ENCODE peak calls at places on chromosomes 3 and 15, in six cellular contexts. S, T, F, O, L and J are unnamed samples.

GRCh38 chr3:24680214-24680967 is 185.7 kb upstream of the THRB start:
- DNase-seq in L (peak; percentile 61), O (peak; percentile 81), S (peak; percentile 84), F (no peak), T (no peak), J (no peak)

GRCh38 chr3:184700759-184701158 is 11.1 kb downstream of the MAGEF1 start:
- DNase-seq in O (no peak), F (no peak), S (no peak), T (no peak), L (no peak), J (no peak)

GRCh38 chr3:139448104-139448503 is 28.2 kb downstream of the RBP2 start:
- DNase-seq in L (no peak), S (no peak), T (no peak), O (no peak), F (no peak), J (no peak)

GRCh38 chr3:192408721-192409151 is 318.6 kb downstream of the FGF12 start:
- DNase-seq in F (no peak), O (peak; percentile 70), T (no peak), S (peak; percentile 24), L (no peak), J (no peak)

GRCh38 chr15:97077930-97078329 is 747.4 kb downstream of the NR2F2 start:
- DNase-seq in T (no peak), S (no peak), L (no peak), F (no peak), O (no peak), J (no peak)

GRCh38 chr3:61371123-61371522 is 119.9 kb upstream of the FHIT start:
- DNase-seq in O (no peak), L (no peak), S (peak; percentile 46), F (no peak), T (no peak), J (no peak)

GRCh38 chr15:30038667-30039523 is 43.9 kb upstream of the GOLGA8J start:
- DNase-seq in L (no peak), T (no peak), S (no peak), O (no peak), F (no peak), J (no peak)

GRCh38 chr15:88256261-88257230 is at the start of gene NTRK3:
- DNase-seq in T (no peak), L (no peak), F (no peak), O (no peak), S (peak; percentile 53), J (no peak)

GRCh38 chr3:67291287-67292252 is 293.5 kb downstream of the KBTBD8 start:
- DNase-seq in O (no peak), F (no peak), S (no peak), T (no peak), L (no peak), J (no peak)

GRCh38 chr15:92917606-92918407 is 17.7 kb downstream of the CHD2 start:
- DNase-seq in L (peak; percentile 95), O (peak; percentile 94), F (peak; percentile 99), S (peak; percentile 96), T (peak; percentile 87), J (peak; percentile 56)

GRCh38 chr3:11178421-11178820 is 24.1 kb downstream of the HRH1 start:
- DNase-seq in O (no peak), F (no peak), S (no peak), L (no peak), T (no peak), J (no peak)

GRCh38 chr15:50116477-50116876 is 2.6 kb downstream of the ATP8B4 start:
- DNase-seq in O (no peak), F (no peak), S (peak; percentile 42), L (no peak), T (no peak), J (no peak)

GRCh38 chr3:108297636-108298035 is 1.3 kb downstream of the HHLA2 start:
- DNase-seq in S (peak; percentile 59), T (no peak), L (no peak), O (no peak), F (no peak), J (no peak)

GRCh38 chr3:149970716-149971402 is at the start of gene PFN2:
- DNase-seq in T (peak; percentile 67), L (peak; percentile 64), O (peak; percentile 89), F (no peak), S (peak; percentile 83), J (no peak)

GRCh38 chr15:32853667-32854066 is 135.9 kb downstream of the GREM1 start:
- DNase-seq in O (no peak), F (no peak), T (no peak), L (no peak), S (no peak), J (no peak)

GRCh38 chr15:59444980-59445500 is 7.1 kb downstream of the FAM81A start:
- DNase-seq in F (no peak), T (no peak), L (no peak), S (no peak), O (no peak), J (no peak)

GRCh38 chr3:123032057-123032456 is 4.5 kb upstream of the SEMA5B start:
- DNase-seq in S (no peak), O (no peak), T (no peak), F (no peak), L (no peak), J (no peak)

GRCh38 chr3:186810597-186810996 is 4.3 kb upstream of the RFC4 start:
- DNase-seq in F (no peak), T (no peak), S (no peak), O (no peak), L (no peak), J (no peak)
- H3K9me3 ChIP-seq in F (no peaks in the 10 kb centered on the region), T (no peaks in the 10 kb centered on the region), S (no peaks in the 10 kb centered on the region), O (no peaks in the 10 kb centered on the region), L (no peaks in the 10 kb centered on the region), J (no peaks in the 10 kb centered on the region)

GRCh38 chr3:27049792-27050191 is 319.4 kb downstream of the NEK10 start:
- DNase-seq in T (no peak), L (no peak), O (no peak), F (no peak), S (no peak), J (no peak)
- H3K9me3 ChIP-seq in T (no peaks in the 10 kb centered on the region), L (peaks cover 12% of the 10 kb centered on the region), O (peaks cover 7% of the 10 kb centered on the region), F (peaks cover 7% of the 10 kb centered on the region), S (no peaks in the 10 kb centered on the region), J (no peaks in the 10 kb centered on the region)

GRCh38 chr3:27641888-27642601 is 80.1 kb downstream of the EOMES start:
- DNase-seq in F (no peak), O (no peak), S (no peak), L (no peak), T (no peak), J (no peak)
- H3K9me3 ChIP-seq in F (no peaks in the 10 kb centered on the region), O (no peaks in the 10 kb centered on the region), S (no peaks in the 10 kb centered on the region), L (no peaks in the 10 kb centered on the region), T (no peaks in the 10 kb centered on the region), J (no peaks in the 10 kb centered on the region)

GRCh38 chr15:27042646-27043045 is 71.7 kb downstream of the GABRG3 start:
- DNase-seq in O (no peak), L (no peak), S (no peak), F (no peak), T (no peak), J (no peak)
- H3K9me3 ChIP-seq in O (no peaks in the 10 kb centered on the region), L (no peaks in the 10 kb centered on the region), S (no peaks in the 10 kb centered on the region), F (no peaks in the 10 kb centered on the region), T (no peaks in the 10 kb centered on the region), J (no peaks in the 10 kb centered on the region)

GRCh38 chr3:177606891-177607290 is 409.6 kb upstream of the TBL1XR1 start:
- DNase-seq in S (no peak), L (no peak), T (no peak), O (no peak), F (no peak), J (no peak)
- H3K9me3 ChIP-seq in S (no peaks in the 10 kb centered on the region), L (no peaks in the 10 kb centered on the region), T (no peaks in the 10 kb centered on the region), O (no peaks in the 10 kb centered on the region), F (no peaks in the 10 kb centered on the region), J (no peaks in the 10 kb centered on the region)

GRCh38 chr3:164192974-164193373 is 885.3 kb downstream of the SI start:
- DNase-seq in T (no peak), S (no peak), O (no peak), F (no peak), L (no peak), J (no peak)

GRCh38 chr3:164199982-164200823 is 878.1 kb downstream of the SI start:
- DNase-seq in O (no peak), S (peak; percentile 1), F (no peak), L (no peak), T (no peak), J (no peak)

GRCh38 chr3:164194842-164195241 is 883.5 kb downstream of the SI start:
- DNase-seq in O (no peak), T (no peak), F (no peak), L (no peak), S (no peak), J (no peak)

GRCh38 chr3:164190566-164190965 is 887.7 kb downstream of the SI start:
- DNase-seq in O (no peak), F (no peak), L (no peak), T (no peak), S (no peak), J (no peak)

DNA sequence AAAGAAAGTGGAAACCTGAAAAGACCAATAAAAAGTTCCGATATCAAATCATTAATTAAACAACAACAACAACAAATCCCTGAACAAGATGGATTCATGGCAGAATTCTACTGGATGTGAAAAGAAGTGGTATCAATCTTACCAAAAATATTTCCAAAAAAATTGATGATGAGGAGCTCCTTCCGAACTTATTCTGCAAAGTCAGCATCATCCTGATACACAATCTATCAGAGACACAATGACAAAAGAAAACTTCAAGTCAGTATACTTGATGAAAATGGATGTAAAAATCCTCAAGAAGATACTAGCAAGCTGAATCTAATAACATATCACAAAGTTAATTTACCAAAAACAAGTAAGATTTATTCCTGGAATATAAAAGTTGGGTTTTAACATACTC is 881.8 kb downstream of the SI start:
- DNase-seq in O (no peak), L (no peak), T (no peak), F (no peak), S (no peak), J (no peak)
- H3K9me3 ChIP-seq in O (no peaks in the 10 kb centered on the region), L (no peaks in the 10 kb centered on the region), T (no peaks in the 10 kb centered on the region), F (no peaks in the 10 kb centered on the region), S (no peaks in the 10 kb centered on the region), J (peaks cover 13% of the 10 kb centered on the region)

GRCh38 chr15:20341901-20342605 is 199.5 kb downstream of the GOLGA6L6 start:
- DNase-seq in F (peak; percentile 96), T (peak; percentile 36), O (peak; percentile 95), L (peak; percentile 63), S (peak; percentile 30), J (no peak)
- H3K9me3 ChIP-seq in F (peaks cover 20% of the 10 kb centered on the region), T (peaks cover 7% of the 10 kb centered on the region), O (peaks cover 31% of the 10 kb centered on the region), L (no peaks in the 10 kb centered on the region), S (peaks cover 29% of the 10 kb centered on the region), J (peaks cover 47% of the 10 kb centered on the region)

GRCh38 chr15:20348291-20348899 is 193.2 kb downstream of the GOLGA6L6 start:
- DNase-seq in L (peak; percentile 27), F (peak; percentile 87), S (no peak), T (no peak), O (no peak), J (no peak)
- H3K9me3 ChIP-seq in L (no peaks in the 10 kb centered on the region), F (peaks cover 12% of the 10 kb centered on the region), S (peaks cover 44% of the 10 kb centered on the region), T (no peaks in the 10 kb centered on the region), O (peaks cover 9% of the 10 kb centered on the region), J (peaks cover 31% of the 10 kb centered on the region)